ENCODE peak calls at places on chromosomes 3 and 15, in five cellular contexts. Y is lower leg skin, K is GM12892, B is stomach, R is HCT116. D is an unnamed sample.

GRCh38 chr3:101842245-101842934 is 6.9 kb upstream of the NFKBIZ start:
- DNase-seq in Y (no peak), K (no peak), B (no peak), R (no peak), D (peak)

GRCh38 chr15:74320358-74321247 is 46.8 kb downstream of the CYP11A1 start:
- DNase-seq in Y (peak), K (peak), B (peak), R (peak), D (no peak)

GRCh38 chr3:128569756-128570155 is 76.8 kb upstream of the GATA2 start:
- DNase-seq in Y (no peak), K (no peak), B (no peak), R (no peak), D (no peak)

GRCh38 chr3:42652611-42653302 is 740 bp upstream of the ZBTB47 start:
- DNase-seq in Y (peak), K (no peak), B (peak), R (peak), D (peak)

GRCh38 chr15:78056714-78057269 is 20.7 kb downstream of the TBC1D2B start:
- DNase-seq in Y (no peak), K (no peak), B (peak), R (no peak), D (no peak)

GRCh38 chr3:24525557-24525956 is 30.9 kb upstream of the THRB start:
- DNase-seq in Y (no peak), K (no peak), B (no peak), R (no peak), D (no peak)

GRCh38 chr3:138360272-138361192 is 12.2 kb downstream of the MRAS start:
- DNase-seq in Y (no peak), K (no peak), B (no peak), R (no peak), D (no peak)

GRCh38 chr3:102712896-102713295 is 278.1 kb downstream of the ZPLD1 start:
- DNase-seq in Y (no peak), K (no peak), B (no peak), R (no peak), D (no peak)

GRCh38 chr3:81910244-81910852 is 148.9 kb upstream of the GBE1 start:
- DNase-seq in Y (no peak), K (no peak), B (no peak), R (peak), D (no peak)

GRCh38 chr3:39234705-39235104 is 42.3 kb upstream of the XIRP1 start:
- DNase-seq in Y (no peak), K (no peak), B (no peak), R (no peak), D (no peak)

GRCh38 chr3:46206284-46206683 is 1.8 kb downstream of the CCR1 start:
- DNase-seq in Y (no peak), K (no peak), B (no peak), R (no peak), D (no peak)

GRCh38 chr3:127750226-127751031 is 71.9 kb downstream of the MGLL start:
- DNase-seq in Y (no peak), K (peak), B (no peak), R (no peak), D (peak)

DNA sequence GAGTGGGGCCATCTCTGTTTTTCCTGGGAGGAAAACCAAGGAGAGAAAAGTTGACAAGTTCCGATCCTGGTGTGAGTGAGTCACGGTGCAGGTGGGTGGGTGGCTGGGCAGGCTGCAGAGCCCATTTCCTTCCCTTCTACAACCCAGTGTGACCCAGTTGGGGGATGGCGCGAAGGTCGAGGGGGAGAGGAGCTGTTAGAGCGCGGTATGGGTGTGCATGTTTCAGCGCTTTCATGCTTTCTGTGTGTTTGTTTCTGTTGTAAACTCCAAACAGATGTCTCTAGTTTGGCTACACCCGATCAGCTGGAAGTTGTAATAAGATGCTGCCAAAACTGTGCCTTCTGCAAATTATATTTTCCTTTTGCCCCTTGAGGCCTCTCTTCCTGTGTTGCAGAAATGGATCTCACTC is 3.8 kb downstream of the FAM43A start:
- DNase-seq in Y (peak), K (no peak), B (peak), R (no peak), D (peak)
- TF ChIP-seq POLR2A in Y (no peak), K (no peak), B (no peak), R (no peak), D (no peak)

GRCh38 chr3:112120485-112120836 is 12.6 kb downstream of the GCSAM start:
- DNase-seq in Y (no peak), K (no peak), B (no peak), R (no peak), D (no peak)

GRCh38 chr3:112117826-112118571 is 15.0 kb downstream of the GCSAM start:
- DNase-seq in Y (no peak), K (no peak), B (no peak), R (no peak), D (no peak)

GRCh38 chr3:112117415-112117814 is 15.6 kb downstream of the GCSAM start:
- DNase-seq in Y (no peak), K (no peak), B (no peak), R (no peak), D (no peak)

GRCh38 chr3:112121577-112122547 is 11.2 kb downstream of the GCSAM start:
- DNase-seq in Y (no peak), K (no peak), B (no peak), R (no peak), D (no peak)

GRCh38 chr3:112119686-112120484 is 13.2 kb downstream of the GCSAM start:
- DNase-seq in Y (no peak), K (no peak), B (no peak), R (no peak), D (no peak)
- TF ChIP-seq POLR2A in Y (no peak), K (no peak), B (no peak), R (no peak), D (no peak)

GRCh38 chr15:80160570-80161156 is 7.9 kb downstream of the FAH start:
- DNase-seq in Y (no peak), K (peak), B (no peak), R (no peak), D (peak)
- TF ChIP-seq POLR2A in Y (no peak), K (peak), B (no peak), R (no peak), D (peak)

GRCh38 chr15:55389276-55389631 is 18.9 kb downstream of the CCPG1 start:
- DNase-seq in Y (no peak), K (no peak), B (no peak), R (no peak), D (no peak)
- TF ChIP-seq POLR2A in Y (no peak), K (no peak), B (no peak), R (no peak), D (no peak)

DNA sequence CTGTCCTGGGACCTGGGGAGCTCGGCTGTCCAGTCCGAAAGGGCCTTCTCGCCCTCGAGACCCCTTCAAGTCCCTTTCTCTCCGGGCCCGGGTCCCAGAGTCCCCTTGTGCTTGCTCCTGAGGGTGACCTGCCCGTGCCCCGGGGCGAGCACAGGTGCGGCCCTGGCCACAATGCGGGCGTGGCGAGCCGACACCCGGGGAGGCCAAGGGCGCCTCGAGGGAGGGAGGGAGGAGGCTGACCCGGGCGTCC is 828 bp upstream of the MEF2A start:
- DNase-seq in Y (no peak), K (no peak), B (no peak), R (no peak), D (no peak)
- TF ChIP-seq POLR2A in Y (no peak), K (peak), B (no peak), R (no peak), D (no peak)

DNA sequence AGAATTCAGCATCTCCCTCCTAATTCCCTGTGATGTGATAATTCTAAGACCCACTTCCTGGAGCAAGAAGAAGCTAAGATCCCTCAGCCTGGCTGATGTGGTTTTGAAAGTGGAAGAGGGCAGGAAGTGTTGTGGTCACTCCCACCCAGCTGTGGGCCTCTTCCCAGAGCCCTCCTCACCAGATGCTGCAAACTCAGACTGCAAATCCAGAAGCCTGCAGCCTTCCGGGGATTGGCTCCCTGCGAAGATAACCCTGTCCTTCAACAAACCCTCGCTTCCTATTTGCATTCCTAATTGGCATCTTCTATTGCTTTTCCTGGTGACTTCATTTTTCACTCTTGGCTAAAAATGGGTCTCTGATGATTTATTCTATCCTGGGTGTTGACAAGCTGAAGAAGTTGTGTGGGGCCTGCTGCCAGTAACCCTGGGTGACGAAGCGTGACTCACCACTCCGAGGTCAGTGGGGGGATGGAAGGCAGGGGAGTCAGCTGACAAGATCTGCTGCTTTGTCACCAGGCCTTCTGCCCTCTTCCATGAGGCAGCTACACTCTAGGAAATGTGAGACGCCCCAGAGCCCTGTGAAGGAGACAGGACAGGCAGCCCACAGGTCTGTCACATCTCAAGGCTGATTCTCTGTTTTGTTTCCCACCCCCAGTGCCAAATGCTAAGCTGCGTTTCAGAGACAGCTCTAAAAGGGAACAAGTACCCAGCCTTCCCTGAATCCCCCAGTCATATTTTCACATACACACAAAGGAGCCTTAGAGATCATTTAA is 99.7 kb upstream of the LIPC start:
- DNase-seq in Y (peak), K (no peak), B (peak), R (peak), D (peak)
- TF ChIP-seq POLR2A in Y (no peak), K (peak), B (no peak), R (peak), D (no peak)

GRCh38 chr3:131502530-131503327 is at the start of gene MRPL3:
- DNase-seq in Y (peak), K (peak), B (peak), R (peak), D (peak)
- TF ChIP-seq POLR2A in Y (no peak), K (peak), B (no peak), R (peak), D (peak)

GRCh38 chr15:40265355-40265754 is 17.5 kb downstream of the ANKRD63 start:
- DNase-seq in Y (no peak), K (no peak), B (no peak), R (no peak), D (no peak)

GRCh38 chr15:40267670-40268069 is 15.2 kb downstream of the ANKRD63 start:
- DNase-seq in Y (no peak), K (no peak), B (no peak), R (no peak), D (no peak)

GRCh38 chr15:40265875-40266274 is 17.0 kb downstream of the ANKRD63 start:
- DNase-seq in Y (no peak), K (no peak), B (no peak), R (no peak), D (no peak)

GRCh38 chr15:40264321-40265153 is 18.3 kb downstream of the ANKRD63 start:
- DNase-seq in Y (no peak), K (no peak), B (no peak), R (no peak), D (no peak)

GRCh38 chr15:40266828-40267304 is 16.0 kb downstream of the ANKRD63 start:
- DNase-seq in Y (no peak), K (no peak), B (peak), R (peak), D (peak)
- TF ChIP-seq POLR2A in Y (no peak), K (no peak), B (no peak), R (no peak), D (no peak)

DNA sequence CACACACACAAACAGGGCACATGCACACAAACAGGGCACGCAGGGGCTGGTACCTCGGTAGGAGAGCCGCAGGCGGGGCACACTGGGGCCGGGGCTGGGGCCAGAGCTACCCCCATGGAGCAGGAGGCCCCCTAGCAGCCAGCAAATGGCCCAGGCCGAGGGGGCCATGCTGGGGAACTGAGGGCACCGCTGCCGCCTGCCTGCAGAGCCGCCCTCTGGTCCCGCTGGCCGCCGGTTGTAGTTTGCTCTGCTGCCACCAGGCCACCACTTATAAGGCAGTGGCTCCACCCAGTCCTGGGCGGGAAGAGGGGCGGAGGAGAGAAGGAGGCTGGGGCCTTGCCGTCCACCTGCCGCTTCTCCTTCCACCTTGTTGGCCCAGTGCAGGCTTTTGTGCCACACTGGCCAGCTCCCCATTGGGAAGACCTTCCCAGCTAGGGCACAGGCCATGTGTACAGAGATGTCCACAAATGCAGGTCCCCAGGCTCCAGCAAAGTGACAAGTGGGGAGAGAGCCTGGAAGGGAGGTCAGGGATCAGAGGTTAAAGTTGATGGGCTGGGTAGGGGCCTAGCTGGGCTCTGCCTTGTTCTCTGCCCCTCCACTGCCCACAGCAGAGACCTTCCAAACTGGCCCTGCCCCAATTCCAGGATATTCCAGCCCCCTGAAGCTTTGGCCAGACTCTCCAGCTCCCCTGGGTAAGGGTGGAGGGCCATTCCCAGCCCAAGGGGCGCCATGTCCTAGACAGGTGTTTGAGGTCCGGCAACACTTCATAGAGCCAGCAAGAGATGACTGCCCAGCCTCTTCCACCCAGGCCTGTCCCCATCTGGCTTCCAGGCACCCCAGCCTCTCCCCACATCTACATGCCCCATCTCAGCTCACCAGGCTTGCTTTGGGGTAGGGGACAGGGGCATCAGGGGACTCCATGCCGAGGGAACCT is at the start of gene SEMA3G:
- DNase-seq in Y (peak), K (peak), B (peak), R (peak), D (peak)
- TF ChIP-seq POLR2A in Y (no peak), K (no peak), B (peak), R (peak), D (peak)

DNA sequence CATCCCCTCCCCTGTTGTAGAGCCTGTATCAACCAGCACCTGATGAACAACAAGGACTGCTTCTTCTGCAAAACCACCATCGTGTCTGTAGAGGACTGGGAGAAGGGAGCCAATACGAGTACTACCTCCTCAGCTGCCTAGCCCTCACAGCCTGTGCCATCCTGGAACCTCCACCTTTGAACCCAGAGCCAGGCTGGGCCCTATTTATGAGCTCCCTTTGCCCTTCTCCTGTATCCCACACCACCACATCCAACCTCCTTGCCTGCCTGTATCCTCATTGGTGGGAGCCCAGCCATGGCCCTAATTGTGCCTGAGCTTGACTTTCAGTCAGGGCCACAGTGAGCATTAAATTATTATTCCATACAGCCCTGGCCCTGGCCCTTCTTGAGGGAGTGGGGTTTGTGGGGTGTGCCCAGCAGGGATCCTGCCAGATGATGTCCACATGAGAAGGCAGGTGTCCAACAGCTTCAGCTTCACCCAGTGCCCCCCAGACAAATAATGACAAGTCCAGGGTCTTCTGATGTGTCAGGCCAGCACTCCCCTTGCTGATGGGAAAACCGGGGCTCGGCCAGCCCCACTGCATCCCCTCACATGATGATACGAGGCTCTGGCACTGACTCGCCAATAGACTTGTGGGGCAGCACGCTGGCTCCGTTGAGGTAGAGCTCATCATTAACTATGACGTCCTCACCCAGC is 1.8 kb upstream of the AMIGO3 start:
- DNase-seq in Y (peak), K (no peak), B (no peak), R (no peak), D (no peak)
- TF ChIP-seq POLR2A in Y (no peak), K (no peak), B (no peak), R (no peak), D (no peak)

D was measured in H54.